ENCODE peak calls at places on chromosome 18, in nine cellular contexts. Y, P, V, F, A, K, X, W and J are unnamed samples.

GRCh38 chr18:68564961-68565360 is 149.9 kb downstream of the TMX3 start:
- DNase-seq in V (no peak), Y (peak; percentile 13), X (no peak), A (no peak), W (no peak), F (no peak), K (no peak), P (no peak), J (peak; percentile 82)

GRCh38 chr18:26004827-26005226 is 85.6 kb downstream of the SS18 start:
- DNase-seq in X (no peak), F (no peak), A (no peak), V (no peak), Y (no peak), P (no peak), W (no peak), K (no peak), J (no peak)

GRCh38 chr18:7116001-7116831 is 1.4 kb downstream of the LAMA1 start:
- DNase-seq in W (no peak), X (peak; percentile 38), P (no peak), Y (peak; percentile 33), F (no peak), K (peak; percentile 12), V (peak; percentile 30), A (no peak), J (peak; percentile 25)

GRCh38 chr18:46497129-46497528 is 159.9 kb downstream of the LOXHD1 start:
- DNase-seq in X (no peak), Y (peak; percentile 19), K (no peak), W (no peak), V (peak; percentile 6), A (peak; percentile 21), F (no peak), P (no peak), J (peak; percentile 16)

GRCh38 chr18:9863282-9863681 is 22.5 kb upstream of the TXNDC2 start:
- DNase-seq in P (no peak), W (no peak), A (no peak), V (no peak), F (no peak), K (no peak), Y (no peak), X (no peak), J (no peak)

GRCh38 chr18:51668101-51668500 is 470.6 kb upstream of the MEX3C start:
- DNase-seq in K (peak; percentile 6), A (peak; percentile 75), Y (peak; percentile 45), X (peak; percentile 4), F (peak; percentile 68), V (peak; percentile 36), P (no peak), W (no peak), J (peak; percentile 43)

GRCh38 chr18:46035701-46036680 is 36.1 kb downstream of the PSTPIP2 start:
- DNase-seq in Y (peak; percentile 73), F (no peak), P (no peak), A (no peak), K (peak; percentile 44), X (peak; percentile 72), W (no peak), V (peak; percentile 20), J (peak; percentile 34)

GRCh38 chr18:39838831-39839230 is 2116.2 kb upstream of the PIK3C3 start:
- DNase-seq in A (no peak), P (no peak), F (no peak), X (no peak), V (no peak), W (no peak), K (no peak), Y (no peak), J (peak; percentile 4)

GRCh38 chr18:23244431-23244830 is 109.1 kb downstream of the CABLES1 start:
- DNase-seq in W (no peak), V (no peak), K (no peak), F (no peak), A (no peak), Y (no peak), P (no peak), X (no peak), J (no peak)

GRCh38 chr18:25074925-25075693 is 276.9 kb downstream of the ZNF521 start:
- DNase-seq in F (no peak), K (no peak), Y (no peak), V (no peak), X (no peak), W (no peak), A (no peak), P (no peak), J (no peak)

GRCh38 chr18:11125372-11126315 is 23.7 kb downstream of the PIEZO2 start:
- DNase-seq in W (no peak), X (peak; percentile 34), K (no peak), V (peak; percentile 49), P (no peak), F (no peak), Y (no peak), A (no peak), J (no peak)

GRCh38 chr18:12278153-12278764 is 24.1 kb downstream of the CIDEA start:
- DNase-seq in V (peak; percentile 18), F (no peak), Y (no peak), A (peak; percentile 14), W (no peak), K (no peak), P (no peak), X (peak; percentile 13), J (no peak)

GRCh38 chr18:6781179-6781714 is 51.7 kb downstream of the ARHGAP28 start:
- DNase-seq in F (no peak), K (no peak), P (no peak), V (no peak), Y (no peak), X (no peak), W (no peak), A (no peak), J (peak; percentile 21)

GRCh38 chr18:65363911-65364632 is 386.7 kb upstream of the CDH7 start:
- DNase-seq in X (no peak), W (no peak), F (no peak), P (no peak), V (no peak), Y (no peak), A (no peak), K (no peak), J (no peak)

GRCh38 chr18:4412286-4412685 is 42.8 kb downstream of the DLGAP1 start:
- DNase-seq in P (no peak), X (no peak), A (no peak), W (no peak), Y (no peak), F (no peak), K (no peak), V (no peak), J (no peak)

GRCh38 chr18:46264255-46264654 is 160.1 kb downstream of the HAUS1 start:
- DNase-seq in P (no peak), F (no peak), A (peak; percentile 53), K (no peak), V (no peak), X (no peak), W (no peak), Y (peak; percentile 83), J (peak; percentile 35)

GRCh38 chr18:69383191-69383590 is 17.5 kb upstream of the DOK6 start:
- DNase-seq in A (no peak), P (no peak), F (no peak), W (no peak), X (no peak), V (peak; percentile 6), K (no peak), Y (no peak), J (peak; percentile 18)

GRCh38 chr18:38025433-38026038 is 459.9 kb upstream of the CELF4 start:
- DNase-seq in X (no peak), F (no peak), W (no peak), Y (peak; percentile 42), V (peak; percentile 9), K (no peak), A (no peak), P (no peak), J (no peak)

GRCh38 chr18:53753616-53754015 is 470.9 kb downstream of the MBD2 start:
- DNase-seq in K (no peak), A (no peak), X (no peak), V (no peak), Y (no peak), W (no peak), P (no peak), F (no peak), J (no peak)

GRCh38 chr18:73891572-73892421 is 255.8 kb downstream of the FBXO15 start:
- DNase-seq in A (no peak), K (no peak), W (no peak), F (no peak), Y (no peak), X (no peak), V (no peak), P (no peak), J (peak; percentile 2)
- TF ChIP-seq CTCF in A (no peak), K (no peak), W (no peak), F (no peak), Y (peak; percentile 18), X (no peak), V (no peak), P (no peak), J (no peak)

DNA sequence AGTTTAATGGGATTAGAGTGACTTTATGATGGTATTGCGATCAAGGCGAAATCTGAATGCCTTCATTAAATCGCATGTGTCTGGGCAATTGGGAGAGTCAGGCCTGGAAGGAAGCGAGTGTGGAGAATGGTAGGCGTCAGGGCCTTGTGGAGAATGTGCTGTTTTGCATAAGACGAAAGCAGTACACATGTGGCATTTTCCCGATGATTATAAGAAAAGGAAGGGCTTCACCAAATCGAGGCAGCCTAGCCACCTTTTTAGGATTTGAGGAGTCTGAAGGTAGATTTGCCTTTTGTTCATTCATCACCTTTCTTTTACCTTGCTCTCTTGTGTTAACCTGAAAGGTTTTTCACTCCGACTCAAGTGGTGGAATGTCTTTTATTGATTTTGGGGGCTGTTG is 1.0 kb downstream of the ZNF532 start:
- DNase-seq in A (no peak), K (no peak), V (no peak), P (peak; percentile 23), Y (no peak), F (no peak), X (no peak), W (no peak), J (no peak)
- H3K4me3 ChIP-seq in A (no peak overlapping the region), K (peak overlapping the region; percentile 55), V (no peak overlapping the region), P (peak overlapping the region; percentile 52), Y (peak overlapping the region; percentile 7), F (no peak overlapping the region), X (no peak overlapping the region), W (peak overlapping the region; percentile 5), J (no peak overlapping the region)

DNA sequence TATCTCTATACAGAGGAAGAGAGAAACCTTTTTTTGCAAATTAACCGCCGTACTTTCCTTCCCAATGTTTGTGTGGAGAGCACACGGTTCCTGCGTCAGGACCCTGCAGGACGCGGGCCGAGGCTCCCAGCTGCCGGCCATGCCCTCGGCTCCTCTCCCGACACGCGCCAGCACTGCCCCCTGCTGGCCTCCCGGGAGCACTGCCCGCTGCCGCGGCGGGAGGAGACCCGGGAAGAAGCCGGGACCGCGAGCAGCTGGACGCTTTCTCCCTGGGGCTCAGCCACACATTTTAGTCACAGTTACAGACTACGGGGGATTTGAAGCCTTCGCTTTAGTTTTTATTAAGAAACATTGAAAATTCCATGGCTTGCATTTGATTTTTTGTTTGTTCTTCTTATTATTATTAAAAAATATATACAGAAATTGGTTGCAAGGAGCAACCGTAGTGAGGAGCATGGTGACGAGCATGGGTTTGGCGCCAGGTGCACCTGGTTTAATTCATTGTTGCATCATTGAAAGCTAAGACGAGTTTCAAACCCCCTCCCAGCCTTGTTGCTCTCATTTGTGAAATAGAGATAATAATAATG is 401.2 kb downstream of the GALR1 start:
- DNase-seq in K (no peak), A (peak; percentile 64), P (no peak), F (peak; percentile 69), W (peak; percentile 85), X (no peak), V (peak; percentile 8), Y (peak; percentile 36), J (peak; percentile 54)
- TF ChIP-seq CTCF in K (peak; percentile 48), A (peak; percentile 94), P (peak; percentile 47), F (peak; percentile 93), W (peak; percentile 78), X (peak; percentile 30), V (peak; percentile 46), Y (peak; percentile 80), J (peak; percentile 65)

GRCh38 chr18:63314991-63315662 is 4.4 kb downstream of the BCL2 start:
- DNase-seq in V (no peak), P (no peak), W (no peak), F (no peak), Y (no peak), A (no peak), K (no peak), X (no peak), J (no peak)
- H3K4me3 ChIP-seq in V (no peak overlapping the region), P (peak overlapping the region; percentile 7), W (peak overlapping the region; percentile 33), F (no peak overlapping the region), Y (no peak overlapping the region), A (peak overlapping the region; percentile 91), K (no peak overlapping the region), X (no peak overlapping the region), J (no peak overlapping the region)